ENCODE peak calls at places on chromosomes 16 and 17, in five cellular contexts. Q is HepG2, Z is H1, X is GM12878, V is K562. Y is an unnamed sample.
A peak's percentile ranks its signal among the peaks of the same experiment; 100 is the strongest.

GRCh38 chr17:12180644-12181261 is 160.1 kb downstream of the MAP2K4 start:
- DNase-seq in V (peak; percentile 23), Z (no peak), X (peak; percentile 0), Q (peak; percentile 47), Y (peak; percentile 47)

GRCh38 chr17:36936455-36936934 is 780 bp upstream of the LHX1 start:
- DNase-seq in Q (no peak), Z (no peak), V (no peak), X (no peak), Y (no peak)

GRCh38 chr17:17511971-17512858 is 16.0 kb upstream of the RASD1 start:
- DNase-seq in Q (no peak), Z (no peak), V (no peak), X (no peak), Y (no peak)

GRCh38 chr16:14351647-14352046 is 278.4 kb downstream of the PARN start:
- DNase-seq in X (no peak), Z (no peak), Q (peak; percentile 50), V (no peak), Y (no peak)

GRCh38 chr16:5551909-5552308 is 454.3 kb upstream of the EEF2KMT start:
- DNase-seq in Z (no peak), X (no peak), V (no peak), Q (no peak), Y (no peak)

GRCh38 chr17:35185849-35186248 is 8.3 kb downstream of the SLC35G3 start:
- DNase-seq in Q (no peak), Z (no peak), V (no peak), X (peak; percentile 25), Y (no peak)

GRCh38 chr17:49730078-49730786 is 22.5 kb upstream of the SLC35B1 start:
- DNase-seq in X (no peak), V (no peak), Z (no peak), Q (no peak), Y (no peak)

GRCh38 chr17:73068322-73069153 is 23.9 kb downstream of the SLC39A11 start:
- DNase-seq in Z (no peak), Q (peak; percentile 99), V (no peak), X (no peak), Y (no peak)

GRCh38 chr17:68378202-68379149 is 78.8 kb downstream of the WIPI1 start:
- DNase-seq in Q (peak; percentile 100), X (no peak), V (no peak), Z (no peak), Y (peak; percentile 63)

GRCh38 chr17:34584805-34585416 is 5.5 kb downstream of the TMEM132E start:
- DNase-seq in Q (no peak), X (no peak), Z (no peak), V (peak; percentile 36), Y (no peak)

GRCh38 chr16:2147981-2148671 is at the start of gene RAB26:
- DNase-seq in X (no peak), V (peak; percentile 83), Z (no peak), Q (peak; percentile 82), Y (no peak)

GRCh38 chr16:61611847-61612491 is 424.3 kb downstream of the CDH8 start:
- DNase-seq in Z (no peak), X (no peak), Q (no peak), V (no peak), Y (no peak)

GRCh38 chr16:57365826-57366536 is 6.3 kb upstream of the CX3CL1 start:
- DNase-seq in Z (no peak), X (no peak), Q (no peak), V (no peak), Y (no peak)

GRCh38 chr17:68600881-68601564 is at the start of gene FAM20A:
- DNase-seq in Q (no peak), X (no peak), V (no peak), Z (no peak), Y (no peak)

GRCh38 chr16:66899310-66899944 is 19.1 kb downstream of the PDP2 start:
- DNase-seq in V (no peak), Q (no peak), Z (no peak), X (no peak), Y (no peak)

GRCh38 chr16:57036945-57037344 is 47.6 kb downstream of the NLRC5 start:
- DNase-seq in Q (no peak), X (no peak), V (no peak), Z (no peak), Y (no peak)

GRCh38 chr16:590165-590874 is 454 bp downstream of the RAB40C start:
- DNase-seq in V (peak; percentile 31), Z (no peak), X (no peak), Q (no peak), Y (no peak)

GRCh38 chr16:89409161-89409711 is 81.1 kb downstream of the ANKRD11 start:
- DNase-seq in Q (no peak), V (no peak), X (no peak), Z (no peak), Y (no peak)

GRCh38 chr17:64683791-64684190 is 21.7 kb upstream of the SMURF2 start:
- DNase-seq in Q (no peak), X (no peak), Z (no peak), V (no peak), Y (no peak)

GRCh38 chr16:54374136-54374535 is 87.5 kb upstream of the IRX3 start:
- DNase-seq in Z (no peak), V (no peak), X (no peak), Q (no peak), Y (no peak)

GRCh38 chr16:53089434-53090270 is 34.9 kb downstream of the CHD9 start:
- DNase-seq in X (no peak), V (no peak), Q (peak; percentile 21), Z (no peak), Y (no peak)

GRCh38 chr17:35540589-35541404 is 3.3 kb upstream of the SLFN12L start:
- DNase-seq in Z (no peak), X (no peak), V (peak; percentile 39), Q (no peak), Y (no peak)

DNA sequence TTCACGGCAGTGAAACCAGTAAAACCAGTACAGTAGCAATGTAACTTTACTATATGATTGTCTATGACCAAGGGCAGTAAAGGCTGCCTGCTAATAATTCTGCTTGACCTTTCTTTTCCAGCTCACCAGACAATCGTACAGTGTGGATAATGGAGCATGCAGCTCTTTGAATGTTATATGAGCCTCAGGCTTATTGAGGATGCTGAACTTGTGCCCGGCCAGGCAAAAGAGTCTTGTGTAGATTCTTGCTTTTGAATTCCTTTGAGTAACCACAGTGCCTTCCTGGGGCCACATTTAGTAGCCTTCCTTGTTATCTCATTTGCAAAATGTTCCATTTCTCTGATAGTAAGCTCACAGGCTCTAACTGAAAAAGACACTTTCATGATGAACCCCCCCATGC is 131.8 kb downstream of the CDH11 start:
- DNase-seq in V (no peak), X (no peak), Z (no peak), Q (no peak), Y (no peak)
- TF ChIP-seq EZH2 in V (no peak), X (no peak), Z (no peak), Q (no peak), Y (no peak)

DNA sequence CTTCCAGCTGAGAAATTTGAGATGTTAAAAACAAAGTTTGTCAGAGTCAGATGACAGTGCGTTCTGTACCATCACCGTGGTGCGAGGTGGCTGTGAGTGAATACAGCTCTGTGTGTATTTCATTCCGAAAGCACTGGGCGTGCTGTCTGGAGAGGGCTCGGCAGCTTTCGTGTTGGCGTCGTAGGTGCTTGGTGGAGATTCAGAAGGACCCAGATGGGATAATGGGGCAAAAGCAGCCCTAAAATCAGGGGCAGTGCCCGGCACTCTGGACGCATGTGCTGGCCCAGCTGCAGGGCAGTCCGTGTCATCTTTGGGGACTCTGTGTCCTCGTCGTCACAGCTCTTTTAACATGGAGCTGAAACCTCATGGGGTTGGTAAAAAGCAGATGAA is 206.4 kb downstream of the RPTOR start:
- DNase-seq in V (no peak), Z (no peak), Q (no peak), X (no peak), Y (no peak)
- TF ChIP-seq YY1 in V (no peak), Z (no peak), Q (no peak), X (no peak), Y (no peak)

GRCh38 chr17:40345161-40346034 is 19.1 kb downstream of the GJD3 start:
- DNase-seq in V (peak; percentile 84), X (no peak), Z (no peak), Q (peak; percentile 84), Y (no peak)
- TF ChIP-seq ZNF274 in V (no peak), X (no peak), Z (no peak), Q (peak; percentile 81), Y (no peak)

GRCh38 chr16:50040710-50041109 is 15.7 kb downstream of the CNEP1R1 start:
- DNase-seq in X (no peak), V (no peak), Z (no peak), Q (no peak), Y (no peak)
- TF ChIP-seq EZH2 in X (no peak), V (no peak), Z (no peak), Q (no peak), Y (no peak)

DNA sequence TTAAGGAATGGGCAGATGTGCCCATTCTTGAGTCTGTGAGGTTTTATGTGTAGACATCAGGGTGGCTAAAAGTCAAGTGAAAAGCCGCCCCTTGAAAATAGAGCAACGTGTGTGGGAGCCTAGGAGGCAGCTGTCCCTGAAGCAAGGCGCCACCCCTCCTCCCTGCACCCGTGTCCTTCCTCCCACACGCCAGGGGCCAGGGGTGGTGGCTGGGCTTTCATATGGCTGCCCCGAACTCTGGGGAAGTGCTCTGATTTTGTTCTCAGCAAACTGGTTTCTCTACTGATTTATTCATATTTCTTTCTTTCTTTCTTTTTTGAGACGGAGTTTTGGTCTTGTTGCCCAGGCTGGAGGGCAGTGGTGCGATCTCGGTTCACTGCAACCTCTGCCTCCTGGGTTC is 4.7 kb downstream of the ZNF750 start:
- DNase-seq in Z (no peak), X (no peak), Q (no peak), V (no peak), Y (no peak)
- TF ChIP-seq YY1 in Z (no peak), X (no peak), Q (no peak), V (no peak), Y (no peak)

Y was measured in HCT116.